ENCODE peak calls at places on chromosomes 6 and 20, in nine cellular contexts. A is AG04450, P is fibroblast of pulmonary artery, Q is cardiac fibroblast, L is IMR-90, V is esophagus muscularis mucosa, F is RWPE1, N is psoas muscle, O is mammary epithelial cell. E is an unnamed sample.

GRCh38 chr20:33054791-33055190 is 1.1 kb downstream of the BPIFB3 start:
- DNase-seq in F (no peak), N (no peak), Q (no peak), P (no peak), A (no peak), L (no peak), O (no peak), V (no peak), E (no peak)

GRCh38 chr20:58695084-58695722 is 2.6 kb downstream of the NPEPL1 start:
- DNase-seq in A (no peak), V (no peak), P (no peak), L (no peak), N (no peak), O (no peak), Q (no peak), F (no peak), E (no peak)

GRCh38 chr6:5034328-5034727 is 30.5 kb upstream of the RPP40 start:
- DNase-seq in V (no peak), L (no peak), F (no peak), O (no peak), P (no peak), N (no peak), A (no peak), Q (no peak), E (no peak)

GRCh38 chr6:38262609-38263008 is 377.1 kb downstream of the BTBD9 start:
- DNase-seq in O (peak; percentile 60), Q (no peak), P (no peak), V (no peak), N (no peak), L (peak; percentile 74), A (no peak), F (peak; percentile 23), E (no peak)

GRCh38 chr6:163985710-163986109 is 571.2 kb downstream of the QKI start:
- DNase-seq in V (peak; percentile 88), O (no peak), L (peak; percentile 5), A (no peak), P (no peak), F (no peak), Q (no peak), N (no peak), E (no peak)

GRCh38 chr6:148952147-148953041 is 205.6 kb downstream of the UST start:
- DNase-seq in V (no peak), L (peak; percentile 65), P (peak; percentile 48), Q (peak; percentile 67), O (peak; percentile 53), A (no peak), F (no peak), N (no peak), E (no peak)

GRCh38 chr6:126535138-126535537 is 195.2 kb downstream of the CENPW start:
- DNase-seq in N (no peak), L (no peak), V (no peak), F (no peak), A (no peak), P (no peak), O (no peak), Q (no peak), E (no peak)

GRCh38 chr20:24587384-24588046 is 118.1 kb downstream of the SYNDIG1 start:
- DNase-seq in P (no peak), F (no peak), N (no peak), O (no peak), Q (no peak), V (no peak), A (no peak), L (no peak), E (no peak)

GRCh38 chr6:25038992-25039391 is 103.2 kb upstream of the RIPOR2 start:
- DNase-seq in L (no peak), P (no peak), A (no peak), V (no peak), Q (no peak), O (no peak), F (no peak), N (no peak), E (no peak)

GRCh38 chr6:165894228-165894825 is 231.3 kb upstream of the PDE10A start:
- DNase-seq in Q (no peak), O (no peak), F (no peak), P (no peak), N (no peak), L (no peak), A (no peak), V (peak; percentile 26), E (no peak)

GRCh38 chr6:62999796-63000195 is 211.5 kb upstream of the FKBP1C start:
- DNase-seq in Q (no peak), O (peak; percentile 22), F (peak; percentile 5), P (no peak), V (no peak), A (no peak), L (no peak), N (no peak), E (no peak)

GRCh38 chr6:43172127-43173007 is 1.3 kb downstream of the SRF start:
- DNase-seq in N (peak; percentile 49), Q (peak; percentile 38), F (peak; percentile 48), O (peak; percentile 47), P (peak; percentile 44), L (peak; percentile 27), V (no peak), A (no peak), E (peak; percentile 65)

GRCh38 chr6:43173496-43174262 is 2.6 kb downstream of the SRF start:
- DNase-seq in V (no peak), A (no peak), F (no peak), P (no peak), L (no peak), O (no peak), N (no peak), Q (no peak), E (peak; percentile 31)

GRCh38 chr6:43174263-43175112 is 3.4 kb downstream of the SRF start:
- DNase-seq in V (peak; percentile 100), A (peak; percentile 98), P (peak; percentile 99), L (peak; percentile 99), O (peak; percentile 98), F (peak; percentile 99), N (peak; percentile 96), Q (peak; percentile 99), E (peak; percentile 98)

GRCh38 chr6:43171284-43172126 is 436 bp downstream of the SRF start:
- DNase-seq in P (no peak), N (peak; percentile 37), O (no peak), L (no peak), Q (no peak), A (no peak), F (no peak), V (no peak), E (peak; percentile 35)

DNA sequence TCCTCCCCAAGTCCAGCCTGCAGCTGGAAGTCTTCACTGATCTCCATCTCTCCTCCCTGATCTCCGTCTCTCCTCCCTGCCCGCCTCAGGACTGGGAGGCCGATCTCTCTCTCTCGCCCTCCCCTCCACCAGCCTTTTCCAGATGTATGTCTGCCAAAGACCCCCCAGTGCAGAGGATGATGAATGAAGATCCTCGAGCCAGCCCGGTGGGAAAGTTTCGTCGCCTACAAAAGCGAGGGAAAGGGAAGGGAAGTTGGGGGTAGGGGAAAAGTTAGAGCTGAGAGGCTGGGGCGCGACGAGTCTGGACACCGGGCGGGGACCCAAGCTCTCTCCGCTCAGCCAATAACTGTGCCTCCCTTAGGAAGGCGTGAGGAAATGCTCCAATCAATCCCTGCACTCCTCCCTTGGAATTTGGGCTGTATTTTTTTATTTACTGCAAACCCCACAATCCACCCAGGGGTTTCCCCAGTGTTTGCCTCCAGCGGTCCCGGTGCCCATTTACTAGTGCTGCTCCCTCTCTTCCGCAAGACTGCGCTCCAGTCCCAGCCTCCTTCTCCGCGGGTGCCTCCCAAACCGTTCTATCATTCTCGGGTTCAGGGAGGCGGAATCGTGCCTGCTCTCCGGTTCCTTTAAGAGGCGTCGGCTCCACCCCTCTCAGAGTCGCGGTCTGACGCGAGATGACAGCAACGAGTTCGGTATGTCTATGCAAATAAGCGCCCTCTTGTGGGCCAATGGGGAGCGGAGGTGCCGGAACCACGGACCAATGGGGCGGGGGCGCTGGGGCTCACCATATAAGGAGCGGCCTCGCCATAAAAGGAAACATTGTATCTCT is at the start of gene SRF:
- DNase-seq in N (peak; percentile 99), O (peak; percentile 99), Q (peak; percentile 100), L (peak; percentile 99), P (peak; percentile 99), V (peak; percentile 100), F (peak; percentile 95), A (peak; percentile 99), E (peak; percentile 100)
- TF ChIP-seq CTCF in N (no peak), O (no peak), Q (no peak), L (no peak), P (no peak), V (no peak), F (no peak), A (no peak), E (no peak)

GRCh38 chr6:16540804-16541752 is 220.2 kb downstream of the ATXN1 start:
- DNase-seq in F (no peak), L (no peak), N (peak; percentile 31), O (no peak), Q (peak; percentile 26), A (no peak), V (no peak), P (no peak), E (no peak)
- TF ChIP-seq CTCF in F (no peak), L (no peak), N (no peak), O (no peak), Q (no peak), A (peak; percentile 8), V (no peak), P (no peak), E (no peak)

DNA sequence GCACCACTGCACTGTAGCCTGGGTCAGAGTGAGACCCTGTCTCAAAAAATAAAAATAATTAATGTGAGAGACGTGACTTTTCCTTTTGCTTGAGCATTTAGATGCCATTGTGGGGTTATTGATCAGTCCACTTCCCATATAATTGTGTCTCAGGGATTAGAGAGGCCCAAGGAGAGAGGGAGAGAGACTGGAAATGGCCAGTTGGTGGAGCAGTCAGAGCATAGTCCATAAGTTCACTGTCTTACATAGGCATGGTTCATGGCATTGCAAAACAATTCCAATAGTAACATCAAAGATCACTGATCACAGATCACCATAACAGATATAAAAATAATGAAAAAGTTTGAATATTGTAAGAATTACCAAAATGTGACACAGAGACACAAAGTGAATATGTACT is 15.2 kb upstream of the SDHAF4 start:
- DNase-seq in A (no peak), N (no peak), O (no peak), L (no peak), P (no peak), V (no peak), Q (no peak), F (no peak), E (no peak)
- TF ChIP-seq CTCF in A (no peak), N (no peak), O (no peak), L (no peak), P (no peak), V (no peak), Q (no peak), F (no peak), E (no peak)

DNA sequence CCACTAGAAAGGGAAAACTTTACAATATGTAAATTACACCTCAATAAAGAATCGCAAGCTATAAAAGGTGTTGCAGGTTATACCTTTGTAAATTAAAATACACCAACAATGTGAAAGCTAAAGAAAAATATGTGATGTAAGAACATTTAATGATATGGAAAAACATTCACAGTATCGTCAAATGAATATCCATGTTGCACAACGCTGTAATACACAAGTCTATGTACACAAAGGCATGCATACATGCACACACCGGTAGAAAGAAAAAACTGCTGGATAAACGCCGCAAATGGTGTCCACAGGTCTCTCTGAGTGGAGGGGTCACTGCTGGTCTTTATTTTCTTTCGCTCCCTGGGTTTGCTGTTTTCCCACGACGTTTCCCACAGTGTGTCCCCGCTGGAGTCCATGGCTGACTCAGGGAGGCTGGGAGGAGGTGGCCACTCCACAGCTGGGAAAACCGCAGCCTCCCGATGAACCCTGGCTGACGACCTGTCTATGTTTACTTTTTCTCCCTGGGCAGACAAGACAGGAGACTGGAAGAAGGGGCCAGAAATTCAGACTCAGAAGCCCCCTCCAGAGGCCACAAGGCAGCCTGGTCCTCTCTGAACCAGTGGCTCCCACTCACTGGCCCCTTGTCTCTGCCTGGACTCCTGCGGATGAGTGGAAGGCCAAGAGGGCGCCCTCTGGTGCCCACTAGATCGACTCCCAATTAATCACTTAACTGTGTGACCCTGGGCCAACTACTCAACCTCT is 13.0 kb upstream of the BPI start:
- DNase-seq in P (peak; percentile 67), N (peak; percentile 39), Q (peak; percentile 79), F (peak; percentile 48), A (peak; percentile 61), V (no peak), L (peak; percentile 95), O (no peak), E (peak; percentile 23)
- TF ChIP-seq CTCF in P (peak; percentile 43), N (peak; percentile 11), Q (peak; percentile 74), F (peak; percentile 66), A (peak; percentile 58), V (no peak), L (peak; percentile 69), O (no peak), E (peak; percentile 42)

E was measured in activated CD8-positive, alpha-beta T cell treated with anti-CD3 and anti-CD28 coated beads for 36 hours.